ENCODE peak calls at places on chromosome 1, in ten cellular contexts. A, H, V, R, S, O, T, I, U and P are unnamed samples.

GRCh38 chr1:12076425-12077005 is 13.4 kb downstream of the TNFRSF8 start:
- DNase-seq in U (no peak), I (no peak), H (no peak), A (no peak), T (no peak), R (no peak), S (no peak), V (no peak), O (no peak), P (no peak)

GRCh38 chr1:3775498-3776230 is 3.1 kb downstream of the SMIM1 start:
- DNase-seq in A (peak; percentile 77), I (peak; percentile 59), R (peak; percentile 64), V (peak; percentile 82), O (peak; percentile 79), T (peak; percentile 34), H (peak; percentile 79), S (peak; percentile 55), U (no peak), P (no peak)

GRCh38 chr1:109467301-109467777 is 993 bp downstream of the SYPL2 start:
- DNase-seq in T (no peak), U (no peak), R (peak; percentile 28), V (no peak), O (no peak), I (no peak), S (no peak), H (peak; percentile 39), A (no peak), P (no peak)

GRCh38 chr1:203512830-203513578 is 19.1 kb downstream of the OPTC start:
- DNase-seq in V (no peak), R (no peak), A (no peak), I (peak; percentile 96), O (peak; percentile 93), S (peak; percentile 94), U (peak; percentile 97), H (no peak), T (peak; percentile 93), P (no peak)

GRCh38 chr1:183093821-183094287 is 70.6 kb downstream of the LAMC1 start:
- DNase-seq in V (no peak), I (peak; percentile 90), H (no peak), T (no peak), A (no peak), U (peak; percentile 87), O (peak; percentile 92), R (peak; percentile 43), S (peak; percentile 94), P (no peak)

GRCh38 chr1:93807301-93807930 is 71.6 kb downstream of the DNTTIP2 start:
- DNase-seq in I (no peak), T (no peak), O (no peak), A (no peak), V (no peak), H (no peak), U (no peak), R (no peak), S (no peak), P (no peak)

GRCh38 chr1:66349277-66349676 is 184.7 kb upstream of the SGIP1 start:
- DNase-seq in A (no peak), H (no peak), V (no peak), R (no peak), U (no peak), T (no peak), O (no peak), S (peak; percentile 44), I (no peak), P (no peak)

GRCh38 chr1:239446611-239447010 is 60.2 kb downstream of the CHRM3 start:
- DNase-seq in A (no peak), O (no peak), H (no peak), U (no peak), R (no peak), V (no peak), S (no peak), I (no peak), T (no peak), P (no peak)

GRCh38 chr1:64062941-64063581 is 140.4 kb upstream of the UBE2U start:
- DNase-seq in O (no peak), A (no peak), S (peak; percentile 77), T (no peak), R (no peak), I (no peak), U (peak; percentile 47), V (no peak), H (no peak), P (no peak)

GRCh38 chr1:76084029-76084627 is 9.6 kb downstream of the ST6GALNAC3 start:
- DNase-seq in I (no peak), O (no peak), T (no peak), U (no peak), S (peak; percentile 67), R (no peak), V (no peak), A (no peak), H (no peak), P (no peak)

DNA sequence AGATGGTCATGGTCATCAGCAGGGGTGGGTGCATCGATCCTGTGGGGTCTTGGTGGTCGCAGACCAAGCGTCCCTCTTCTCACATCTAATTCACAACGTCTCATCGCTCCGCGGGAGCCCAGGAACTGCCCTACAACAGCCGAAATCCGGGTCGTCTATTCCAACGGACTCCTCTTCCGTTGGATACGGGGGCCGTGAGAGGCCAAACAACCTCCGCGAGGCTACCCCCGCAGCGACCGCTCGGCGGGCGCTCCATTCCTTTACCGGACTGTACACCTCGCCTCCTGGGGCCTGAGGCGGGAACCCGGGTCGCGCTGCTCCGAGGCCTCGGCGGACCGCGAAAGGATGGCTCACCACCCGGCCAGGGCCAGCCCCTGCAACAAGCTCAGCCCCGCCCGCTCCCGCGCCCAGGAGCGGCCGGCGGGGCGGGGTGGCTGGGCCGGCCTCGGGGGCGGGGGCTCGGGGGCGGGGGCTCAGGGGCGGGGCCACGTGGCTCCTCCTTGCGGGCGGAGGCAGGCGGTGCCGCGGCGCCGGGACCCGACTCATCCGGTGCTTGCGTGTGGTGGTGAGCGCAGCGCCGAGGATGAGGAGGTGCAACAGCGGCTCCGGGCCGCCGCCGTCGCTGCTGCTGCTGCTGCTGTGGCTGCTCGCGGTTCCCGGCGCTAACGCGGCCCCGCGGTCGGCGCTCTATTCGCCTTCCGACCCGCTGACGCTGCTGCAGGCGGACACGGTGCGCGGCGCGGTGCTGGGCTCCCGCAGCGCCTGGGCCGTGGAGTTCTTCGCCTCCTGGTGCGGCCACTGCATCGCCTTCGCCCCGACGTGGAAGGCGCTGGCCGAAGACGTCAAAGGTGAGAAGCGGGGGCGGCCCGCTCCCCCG is at the start of gene QSOX1:
- DNase-seq in T (peak; percentile 75), O (peak; percentile 92), V (peak; percentile 95), A (peak; percentile 94), U (peak; percentile 84), I (peak; percentile 92), H (peak; percentile 89), R (peak; percentile 84), S (peak; percentile 78), P (peak; percentile 73)
- TF ChIP-seq CTCF in T (no peak), O (no peak), V (peak; percentile 23), A (peak; percentile 18), U (peak; percentile 62), I (peak; percentile 23), H (no peak), R (peak; percentile 19), S (no peak), P (peak; percentile 18)

GRCh38 chr1:7992885-7993284 is 31.4 kb downstream of the PARK7 start:
- DNase-seq in V (no peak), U (no peak), H (no peak), S (no peak), I (no peak), O (no peak), R (no peak), A (no peak), T (no peak), P (no peak)

GRCh38 chr1:7994827-7995226 is 31.3 kb downstream of the ERRFI1 start:
- DNase-seq in O (no peak), I (no peak), R (no peak), A (no peak), U (no peak), S (no peak), H (no peak), T (no peak), V (no peak), P (no peak)

GRCh38 chr1:7995437-7995836 is 30.7 kb downstream of the ERRFI1 start:
- DNase-seq in R (no peak), H (no peak), O (no peak), I (no peak), V (no peak), T (no peak), S (no peak), U (no peak), A (no peak), P (no peak)

GRCh38 chr1:7991504-7992440 is 30.3 kb downstream of the PARK7 start:
- DNase-seq in H (no peak), V (no peak), T (no peak), U (no peak), R (peak; percentile 87), I (no peak), A (no peak), O (no peak), S (peak; percentile 40), P (no peak)

GRCh38 chr1:7993593-7994479 is 32.3 kb downstream of the ERRFI1 start:
- DNase-seq in V (no peak), A (no peak), U (peak; percentile 79), H (no peak), I (no peak), S (peak; percentile 93), T (peak; percentile 78), O (no peak), R (no peak), P (no peak)
- TF ChIP-seq CTCF in V (no peak), A (no peak), U (no peak), H (no peak), I (no peak), S (no peak), T (no peak), O (no peak), R (no peak), P (no peak)

GRCh38 chr1:236779312-236779711 is 15.8 kb upstream of the MTR start:
- DNase-seq in O (no peak), R (no peak), T (no peak), I (no peak), U (no peak), A (no peak), H (no peak), V (no peak), S (no peak), P (no peak)

GRCh38 chr1:236773919-236774318 is 21.2 kb upstream of the MTR start:
- DNase-seq in V (no peak), A (no peak), R (no peak), S (no peak), H (no peak), I (no peak), O (no peak), T (no peak), U (no peak), P (no peak)

GRCh38 chr1:236774926-236775325 is 20.2 kb upstream of the MTR start:
- DNase-seq in R (no peak), V (no peak), S (peak; percentile 42), U (no peak), T (peak; percentile 15), H (no peak), A (no peak), O (peak; percentile 39), I (peak; percentile 60), P (no peak)
- TF ChIP-seq CTCF in R (no peak), V (no peak), S (peak; percentile 38), U (peak; percentile 55), T (peak; percentile 41), H (no peak), A (peak; percentile 29), O (peak; percentile 16), I (peak; percentile 19), P (peak; percentile 35)

DNA sequence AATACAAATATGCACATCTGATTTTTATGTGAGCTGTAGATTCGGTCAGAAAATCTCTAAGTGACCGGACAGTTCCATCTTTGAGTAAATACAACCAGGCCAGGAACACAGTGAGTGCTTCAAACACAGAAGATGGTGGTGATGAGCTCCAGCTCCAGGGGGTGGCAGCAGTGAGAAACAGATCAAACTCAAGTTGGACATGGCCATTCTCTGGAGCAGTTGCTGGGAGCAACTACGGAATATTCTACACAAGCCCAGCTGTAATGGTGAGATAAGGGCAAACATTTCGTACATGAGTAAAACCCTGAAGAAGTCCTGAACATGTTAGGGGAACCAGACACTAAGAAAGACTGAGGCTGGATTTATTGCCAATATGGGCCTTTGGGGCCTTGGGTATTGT is 100.7 kb downstream of the BARHL2 start:
- DNase-seq in V (no peak), O (peak; percentile 26), H (peak; percentile 17), T (peak; percentile 5), I (peak; percentile 38), U (no peak), S (no peak), A (no peak), R (peak; percentile 66), P (no peak)
- TF ChIP-seq CTCF in V (no peak), O (peak; percentile 37), H (no peak), T (peak; percentile 39), I (peak; percentile 23), U (no peak), S (no peak), A (no peak), R (peak; percentile 17), P (peak; percentile 42)